ENCODE peak calls at places on chromosomes 13 and 19, in seven cellular contexts. U is SK-N-SH, J is H1, F is HCT116, P is K562, M is GM12878, S is endothelial cell of umbilical vein. R is an unnamed sample.

GRCh38 chr19:39144487-39145071 is 19.0 kb downstream of the PAK4 start:
- DNase-seq in U (peak), J (no peak), F (no peak), P (no peak), M (no peak), S (peak), R (peak)

GRCh38 chr13:30618938-30619289 is 1.2 kb downstream of the USPL1 start:
- DNase-seq in U (no peak), J (no peak), F (no peak), P (no peak), M (no peak), S (no peak), R (no peak)

GRCh38 chr19:7337380-7338194 is 11.2 kb upstream of the ARHGEF18 start:
- DNase-seq in U (no peak), J (no peak), F (no peak), P (no peak), M (peak), S (no peak), R (no peak)

GRCh38 chr13:84951128-84951527 is 848.1 kb downstream of the SLITRK6 start:
- DNase-seq in U (no peak), J (no peak), F (no peak), P (no peak), M (no peak), S (no peak), R (no peak)

GRCh38 chr13:100209857-100210580 is 121.1 kb downstream of the PCCA start:
- DNase-seq in U (no peak), J (no peak), F (peak), P (no peak), M (no peak), S (peak), R (no peak)

GRCh38 chr13:73045036-73045435 is 13.8 kb upstream of the KLF5 start:
- DNase-seq in U (no peak), J (no peak), F (no peak), P (no peak), M (no peak), S (no peak), R (no peak)

GRCh38 chr13:79522583-79522982 is 41.6 kb downstream of the NDFIP2 start:
- DNase-seq in U (no peak), J (no peak), F (no peak), P (no peak), M (peak), S (peak), R (no peak)

GRCh38 chr19:57648336-57649003 is 15.5 kb downstream of the ZNF211 start:
- DNase-seq in U (peak), J (no peak), F (no peak), P (no peak), M (no peak), S (no peak), R (no peak)

GRCh38 chr19:38037151-38037611 is 130.2 kb downstream of the SIPA1L3 start:
- DNase-seq in U (no peak), J (no peak), F (no peak), P (no peak), M (no peak), S (no peak), R (peak)

GRCh38 chr19:6204212-6204611 is 68.7 kb downstream of the ACSBG2 start:
- DNase-seq in U (no peak), J (no peak), F (no peak), P (no peak), M (no peak), S (no peak), R (no peak)

GRCh38 chr19:46614114-46614701 is 10.7 kb downstream of the PTGIR start:
- DNase-seq in U (peak), J (peak), F (peak), P (peak), M (no peak), S (peak), R (peak)

GRCh38 chr13:50766043-50766442 is 77.4 kb downstream of the DLEU7 start:
- DNase-seq in U (no peak), J (no peak), F (no peak), P (no peak), M (no peak), S (no peak), R (no peak)
- TF ChIP-seq POLR2AphosphoS5 in U (no peak), J (no peak), F (no peak), P (no peak), M (no peak), S (no peak), R (no peak)

GRCh38 chr19:3333662-3334061 is 32.7 kb upstream of the NFIC start:
- DNase-seq in U (no peak), J (no peak), F (no peak), P (no peak), M (no peak), S (no peak), R (no peak)

GRCh38 chr19:3335431-3336350 is 30.7 kb upstream of the NFIC start:
- DNase-seq in U (no peak), J (no peak), F (no peak), P (no peak), M (no peak), S (no peak), R (no peak)

GRCh38 chr19:3336680-3337523 is 29.5 kb upstream of the NFIC start:
- DNase-seq in U (peak), J (no peak), F (no peak), P (no peak), M (no peak), S (peak), R (no peak)

GRCh38 chr19:3338541-3339181 is 27.7 kb upstream of the NFIC start:
- DNase-seq in U (no peak), J (no peak), F (no peak), P (peak), M (no peak), S (no peak), R (no peak)

DNA sequence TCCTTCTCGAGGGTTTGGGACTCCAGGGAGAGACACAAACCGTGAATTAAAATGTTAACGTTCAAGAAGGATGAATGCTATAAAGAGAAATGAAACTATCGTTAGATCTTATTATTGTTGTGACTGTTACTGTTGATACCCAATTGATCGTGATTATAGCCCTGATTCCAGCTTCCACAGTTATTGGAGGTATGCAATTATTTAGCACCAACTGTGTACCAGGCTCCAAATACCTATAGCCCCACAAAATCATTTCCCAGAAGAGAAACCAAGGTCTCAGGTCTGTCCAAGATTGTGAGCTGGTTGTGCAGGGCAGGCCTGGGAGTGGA is 30.1 kb upstream of the NFIC start:
- DNase-seq in U (no peak), J (no peak), F (no peak), P (no peak), M (no peak), S (no peak), R (no peak)
- H3K4me2 ChIP-seq in U (peak), J (no peak), F (no peak), P (no peak), M (no peak), S (no peak), R (no peak)

DNA sequence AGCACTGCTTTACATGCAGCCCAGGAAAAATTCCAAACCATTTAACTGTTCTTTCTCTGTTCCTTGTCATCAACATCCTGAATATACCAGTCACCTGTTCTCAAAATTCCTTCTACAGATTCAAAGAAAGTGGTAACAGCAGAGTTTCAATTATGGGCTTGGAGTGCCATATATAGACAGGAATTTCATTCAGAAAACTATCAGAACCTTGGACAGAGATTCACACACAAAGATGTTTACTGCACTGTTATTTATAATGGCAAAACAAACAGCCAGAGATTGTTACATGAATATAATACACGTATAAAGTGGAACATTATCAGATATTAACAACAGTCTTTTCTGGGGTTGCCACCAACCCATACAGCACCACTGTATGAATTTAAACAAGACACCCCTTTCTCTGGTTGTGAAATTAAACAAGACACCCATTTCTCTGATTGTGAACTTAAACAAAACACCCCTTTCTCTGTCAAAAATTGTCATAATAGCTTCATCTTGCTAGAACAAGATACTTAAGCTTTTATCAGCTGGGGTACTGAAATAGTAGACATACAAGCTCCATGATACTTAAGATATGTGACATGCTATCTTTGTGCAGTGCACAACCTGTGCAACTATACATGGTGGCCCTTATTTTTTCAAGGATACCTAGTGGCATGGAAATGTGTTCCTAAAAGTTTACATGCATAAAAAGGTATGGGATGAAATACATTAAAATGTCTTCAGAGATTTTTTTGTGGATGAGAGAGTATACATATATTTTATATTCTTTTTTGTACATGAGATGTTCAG is 12.6 kb downstream of the CACNA1A start:
- DNase-seq in U (no peak), J (no peak), F (no peak), P (no peak), M (no peak), S (no peak), R (no peak)
- TF ChIP-seq POLR2AphosphoS5 in U (no peak), J (no peak), F (no peak), P (no peak), M (no peak), S (no peak), R (no peak)

GRCh38 chr19:53463263-53463662 is 4.3 kb upstream of the ZNF813 start:
- DNase-seq in U (peak), J (peak), F (no peak), P (peak), M (no peak), S (peak), R (peak)

GRCh38 chr19:53467138-53467502 is 413 bp upstream of the ZNF813 start:
- DNase-seq in U (peak), J (no peak), F (no peak), P (peak), M (no peak), S (no peak), R (no peak)

GRCh38 chr19:53461866-53462265 is 5.7 kb upstream of the ZNF813 start:
- DNase-seq in U (no peak), J (no peak), F (no peak), P (no peak), M (no peak), S (no peak), R (no peak)

GRCh38 chr19:53467503-53468262 is at the start of gene ZNF813:
- DNase-seq in U (peak), J (peak), F (no peak), P (peak), M (peak), S (peak), R (peak)

DNA sequence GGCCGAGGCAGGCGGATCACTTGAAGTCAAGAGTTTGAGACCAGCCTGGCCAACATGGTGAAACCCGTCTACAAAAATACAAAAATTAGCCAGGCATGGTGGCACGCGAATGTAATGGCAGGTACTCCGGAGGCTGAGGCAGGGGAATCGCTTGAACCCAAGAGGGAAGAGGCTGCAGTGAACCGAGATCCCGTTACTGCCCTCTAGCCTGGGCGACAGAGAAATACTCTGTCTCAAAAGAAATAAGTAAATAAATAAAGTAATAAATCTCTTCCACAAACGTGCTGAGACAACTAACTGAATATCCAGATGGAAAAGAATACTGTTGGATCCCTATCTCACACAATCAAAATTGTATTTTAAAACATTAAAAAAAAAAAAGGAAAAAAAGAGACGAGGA is 807 bp upstream of the ZNF813 start:
- DNase-seq in U (peak), J (no peak), F (no peak), P (no peak), M (no peak), S (peak), R (no peak)
- H3K4me2 ChIP-seq in U (peak), J (peak), F (no peak), P (no peak), M (no peak), S (peak), R (peak)

GRCh38 chr13:27362064-27362751 is 62.2 kb upstream of the GTF3A start:
- DNase-seq in U (peak), J (peak), F (peak), P (peak), M (no peak), S (peak), R (peak)
- TF ChIP-seq POLR2AphosphoS5 in U (no peak), J (peak), F (no peak), P (no peak), M (no peak), S (no peak), R (peak)

GRCh38 chr19:35291916-35292315 is at the start of gene MAG:
- DNase-seq in U (no peak), J (no peak), F (no peak), P (no peak), M (no peak), S (no peak), R (no peak)

GRCh38 chr19:35288843-35289355 is 3.1 kb upstream of the MAG start:
- DNase-seq in U (no peak), J (no peak), F (no peak), P (no peak), M (no peak), S (no peak), R (no peak)

GRCh38 chr19:35292421-35292820 is 460 bp downstream of the MAG start:
- DNase-seq in U (no peak), J (no peak), F (no peak), P (no peak), M (no peak), S (no peak), R (no peak)

GRCh38 chr19:35291259-35291658 is 702 bp upstream of the MAG start:
- DNase-seq in U (no peak), J (no peak), F (no peak), P (no peak), M (no peak), S (no peak), R (no peak)

DNA sequence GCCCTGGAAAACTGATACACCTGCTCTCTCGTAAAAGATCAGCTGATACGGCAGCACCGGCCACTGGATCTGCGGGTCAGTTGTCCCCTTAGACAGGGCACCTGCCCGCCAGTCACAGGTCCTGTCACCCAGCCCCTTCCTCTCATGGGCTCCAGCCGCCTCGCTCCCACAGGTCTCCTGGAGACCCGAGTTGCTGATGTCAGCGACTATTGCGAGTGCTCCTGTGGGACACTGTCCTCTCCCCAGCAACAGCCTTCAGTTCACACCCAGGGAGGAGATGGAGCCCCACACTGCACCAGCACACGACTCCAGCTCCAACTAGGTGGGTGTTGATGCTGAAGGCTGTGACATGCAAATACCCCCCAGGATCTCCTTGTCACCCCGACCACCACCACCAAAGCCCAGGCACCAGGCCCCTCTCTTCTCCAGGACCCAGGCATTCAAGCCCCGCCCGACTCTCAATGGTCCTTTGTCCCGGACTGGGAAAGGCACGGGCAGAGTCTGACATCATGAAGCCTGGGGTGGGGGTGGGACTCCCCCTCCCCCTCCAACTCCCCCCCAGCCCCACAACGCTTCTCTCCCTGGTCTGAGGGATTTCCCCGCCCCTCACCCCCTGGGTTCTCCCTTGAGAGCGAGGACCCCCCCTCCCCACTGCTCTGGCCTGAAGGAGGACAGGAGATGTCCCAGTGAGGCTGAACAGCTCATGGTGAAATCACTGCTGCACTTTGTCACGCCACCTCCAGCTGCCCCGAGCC is 1.4 kb upstream of the MAG start:
- DNase-seq in U (no peak), J (no peak), F (no peak), P (no peak), M (no peak), S (no peak), R (no peak)
- H3K4me2 ChIP-seq in U (no peak), J (no peak), F (no peak), P (no peak), M (no peak), S (no peak), R (no peak)

GRCh38 chr13:44012910-44013309 is 133.2 kb downstream of the LACC1 start:
- DNase-seq in U (no peak), J (no peak), F (no peak), P (no peak), M (no peak), S (peak), R (no peak)

GRCh38 chr13:44015808-44016207 is 136.1 kb downstream of the LACC1 start:
- DNase-seq in U (no peak), J (no peak), F (no peak), P (no peak), M (no peak), S (peak), R (no peak)

GRCh38 chr13:44014501-44014900 is 134.8 kb downstream of the LACC1 start:
- DNase-seq in U (no peak), J (no peak), F (no peak), P (no peak), M (no peak), S (peak), R (no peak)

GRCh38 chr13:44015133-44015532 is 135.4 kb downstream of the LACC1 start:
- DNase-seq in U (no peak), J (no peak), F (no peak), P (no peak), M (no peak), S (no peak), R (no peak)

GRCh38 chr13:44013666-44014291 is 134.1 kb downstream of the LACC1 start:
- DNase-seq in U (no peak), J (no peak), F (no peak), P (no peak), M (no peak), S (peak), R (no peak)
- TF ChIP-seq POLR2AphosphoS5 in U (peak), J (no peak), F (no peak), P (no peak), M (no peak), S (no peak), R (no peak)

DNA sequence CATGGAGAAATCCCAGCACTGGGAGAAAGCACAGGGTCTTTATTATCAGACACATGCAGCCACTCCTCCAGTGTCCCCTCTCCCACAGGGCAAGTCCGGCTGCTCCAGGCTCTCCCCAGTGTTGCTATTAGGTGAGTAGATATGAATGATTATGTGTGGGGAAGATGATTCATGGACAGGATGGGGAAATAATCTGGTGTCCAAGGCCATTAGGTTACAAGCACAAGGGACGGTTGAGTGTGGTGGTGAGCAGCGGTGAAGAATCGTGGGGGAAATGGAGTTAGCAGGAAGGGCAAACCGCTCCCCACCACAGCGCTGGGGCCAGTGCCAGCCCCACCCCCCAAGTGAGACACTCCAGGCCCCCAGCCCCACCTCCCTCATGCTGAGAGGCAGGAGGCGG is 19.0 kb downstream of the CD177 start:
- DNase-seq in U (no peak), J (no peak), F (no peak), P (no peak), M (no peak), S (no peak), R (no peak)
- H3K4me2 ChIP-seq in U (no peak), J (no peak), F (no peak), P (no peak), M (no peak), S (no peak), R (no peak)

GRCh38 chr19:35783469-35784400 is 8.4 kb downstream of the ARHGAP33 start:
- DNase-seq in U (no peak), J (no peak), F (no peak), P (no peak), M (no peak), S (no peak), R (peak)

GRCh38 chr19:35784401-35785086 is 9.2 kb downstream of the ARHGAP33 start:
- DNase-seq in U (no peak), J (peak), F (no peak), P (no peak), M (no peak), S (no peak), R (peak)

GRCh38 chr19:35781650-35782049 is 6.3 kb downstream of the ARHGAP33 start:
- DNase-seq in U (no peak), J (no peak), F (no peak), P (no peak), M (no peak), S (no peak), R (peak)

GRCh38 chr19:35780717-35781116 is 5.4 kb downstream of the ARHGAP33 start:
- DNase-seq in U (no peak), J (no peak), F (no peak), P (no peak), M (no peak), S (no peak), R (no peak)

DNA sequence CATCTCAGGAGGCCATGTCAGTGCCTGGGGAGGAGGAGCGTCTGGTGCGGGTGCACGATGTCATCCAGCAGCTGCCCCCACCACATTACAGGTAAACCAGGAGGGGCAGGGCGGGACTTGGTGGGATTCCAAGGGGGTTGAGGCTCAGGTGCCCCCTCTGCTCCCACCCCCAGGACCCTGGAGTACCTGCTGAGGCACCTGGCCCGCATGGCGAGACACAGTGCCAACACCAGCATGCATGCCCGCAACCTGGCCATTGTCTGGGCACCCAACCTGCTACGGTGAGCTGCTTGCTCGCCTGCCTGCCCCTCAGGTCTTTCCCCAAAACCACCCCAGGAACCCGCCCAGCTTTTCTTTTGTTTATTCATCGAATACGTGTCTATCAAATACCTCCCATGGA is 7.2 kb downstream of the ARHGAP33 start:
- DNase-seq in U (no peak), J (no peak), F (no peak), P (no peak), M (no peak), S (no peak), R (no peak)
- TF ChIP-seq POLR2AphosphoS5 in U (no peak), J (no peak), F (no peak), P (no peak), M (no peak), S (no peak), R (no peak)

R was measured in GM23338.